ENCODE peak calls at places on chromosomes 12 and 14, in ten cellular contexts. One of them, this sample, is unnamed.

GRCh38 chr12:58249610-58250009 is 308.2 kb downstream of the ATP23 start:
- DNase-seq in progenitor cell of endocrine pancreas: no peak
- DNase-seq in SHP77 treated with DMSO at 0.1 percent for 48 hours: no peak
- DNase-seq in mucosa of gallbladder: no peak
- DNase-seq in CD4-positive, CD25-positive, alpha-beta regulatory T cell: no peak
- DNase-seq in heart right ventricle: peak
- DNase-seq in cardiac fibroblast: peak
- DNase-seq in right lobe of liver: no peak
- DNase-seq in fibroblast of lung: peak
- DNase-seq in effector memory CD4-positive, alpha-beta T cell: no peak
- DNase-seq in this sample: peak

GRCh38 chr14:46574976-46575375 is 76.6 kb downstream of the RPL10L start:
- DNase-seq in progenitor cell of endocrine pancreas: no peak
- DNase-seq in SHP77 treated with DMSO at 0.1 percent for 48 hours: no peak
- DNase-seq in mucosa of gallbladder: no peak
- DNase-seq in CD4-positive, CD25-positive, alpha-beta regulatory T cell: no peak
- DNase-seq in heart right ventricle: no peak
- DNase-seq in cardiac fibroblast: no peak
- DNase-seq in right lobe of liver: no peak
- DNase-seq in fibroblast of lung: no peak
- DNase-seq in effector memory CD4-positive, alpha-beta T cell: no peak
- DNase-seq in this sample: no peak

GRCh38 chr14:92897922-92898599 is 24.9 kb upstream of the CHGA start:
- DNase-seq in progenitor cell of endocrine pancreas: no peak
- DNase-seq in SHP77 treated with DMSO at 0.1 percent for 48 hours: no peak
- DNase-seq in mucosa of gallbladder: no peak
- DNase-seq in CD4-positive, CD25-positive, alpha-beta regulatory T cell: no peak
- DNase-seq in heart right ventricle: no peak
- DNase-seq in cardiac fibroblast: no peak
- DNase-seq in right lobe of liver: no peak
- DNase-seq in fibroblast of lung: no peak
- DNase-seq in effector memory CD4-positive, alpha-beta T cell: no peak
- DNase-seq in this sample: peak

GRCh38 chr12:114628199-114628598 is 55.8 kb downstream of the TBX3 start:
- DNase-seq in progenitor cell of endocrine pancreas: no peak
- DNase-seq in SHP77 treated with DMSO at 0.1 percent for 48 hours: no peak
- DNase-seq in mucosa of gallbladder: no peak
- DNase-seq in CD4-positive, CD25-positive, alpha-beta regulatory T cell: no peak
- DNase-seq in heart right ventricle: no peak
- DNase-seq in cardiac fibroblast: no peak
- DNase-seq in right lobe of liver: no peak
- DNase-seq in fibroblast of lung: no peak
- DNase-seq in effector memory CD4-positive, alpha-beta T cell: no peak
- DNase-seq in this sample: no peak

GRCh38 chr14:104436047-104436531 is 143.5 kb upstream of the C14orf180 start:
- DNase-seq in progenitor cell of endocrine pancreas: no peak
- DNase-seq in SHP77 treated with DMSO at 0.1 percent for 48 hours: peak
- DNase-seq in mucosa of gallbladder: peak
- DNase-seq in CD4-positive, CD25-positive, alpha-beta regulatory T cell: no peak
- DNase-seq in heart right ventricle: peak
- DNase-seq in cardiac fibroblast: peak
- DNase-seq in right lobe of liver: peak
- DNase-seq in fibroblast of lung: peak
- DNase-seq in effector memory CD4-positive, alpha-beta T cell: no peak
- DNase-seq in this sample: peak

GRCh38 chr12:111775205-111776193 is 8.8 kb downstream of the ALDH2 start:
- DNase-seq in progenitor cell of endocrine pancreas: no peak
- DNase-seq in SHP77 treated with DMSO at 0.1 percent for 48 hours: no peak
- DNase-seq in mucosa of gallbladder: peak
- DNase-seq in CD4-positive, CD25-positive, alpha-beta regulatory T cell: no peak
- DNase-seq in heart right ventricle: peak
- DNase-seq in cardiac fibroblast: peak
- DNase-seq in right lobe of liver: peak
- DNase-seq in fibroblast of lung: peak
- DNase-seq in effector memory CD4-positive, alpha-beta T cell: no peak
- DNase-seq in this sample: peak

GRCh38 chr14:77303417-77304156 is 17.1 kb downstream of the POMT2 start:
- DNase-seq in progenitor cell of endocrine pancreas: no peak
- DNase-seq in SHP77 treated with DMSO at 0.1 percent for 48 hours: peak
- DNase-seq in mucosa of gallbladder: peak
- DNase-seq in CD4-positive, CD25-positive, alpha-beta regulatory T cell: no peak
- DNase-seq in heart right ventricle: no peak
- DNase-seq in cardiac fibroblast: peak
- DNase-seq in right lobe of liver: no peak
- DNase-seq in fibroblast of lung: peak
- DNase-seq in effector memory CD4-positive, alpha-beta T cell: no peak
- DNase-seq in this sample: peak

GRCh38 chr14:101355284-101355683 is 206.0 kb upstream of the DIO3 start:
- DNase-seq in progenitor cell of endocrine pancreas: no peak
- DNase-seq in SHP77 treated with DMSO at 0.1 percent for 48 hours: no peak
- DNase-seq in mucosa of gallbladder: peak
- DNase-seq in CD4-positive, CD25-positive, alpha-beta regulatory T cell: no peak
- DNase-seq in heart right ventricle: no peak
- DNase-seq in cardiac fibroblast: no peak
- DNase-seq in right lobe of liver: no peak
- DNase-seq in fibroblast of lung: no peak
- DNase-seq in effector memory CD4-positive, alpha-beta T cell: no peak
- DNase-seq in this sample: no peak

GRCh38 chr12:116135209-116135930 is 142.1 kb downstream of the MED13L start:
- DNase-seq in progenitor cell of endocrine pancreas: no peak
- DNase-seq in SHP77 treated with DMSO at 0.1 percent for 48 hours: peak
- DNase-seq in mucosa of gallbladder: no peak
- DNase-seq in CD4-positive, CD25-positive, alpha-beta regulatory T cell: no peak
- DNase-seq in heart right ventricle: peak
- DNase-seq in cardiac fibroblast: peak
- DNase-seq in right lobe of liver: no peak
- DNase-seq in fibroblast of lung: peak
- DNase-seq in effector memory CD4-positive, alpha-beta T cell: no peak
- DNase-seq in this sample: peak

GRCh38 chr14:35277179-35277578 is 15.0 kb upstream of the PSMA6 start:
- DNase-seq in progenitor cell of endocrine pancreas: no peak
- DNase-seq in SHP77 treated with DMSO at 0.1 percent for 48 hours: no peak
- DNase-seq in mucosa of gallbladder: no peak
- DNase-seq in CD4-positive, CD25-positive, alpha-beta regulatory T cell: no peak
- DNase-seq in heart right ventricle: no peak
- DNase-seq in cardiac fibroblast: no peak
- DNase-seq in right lobe of liver: no peak
- DNase-seq in fibroblast of lung: no peak
- DNase-seq in effector memory CD4-positive, alpha-beta T cell: no peak
- DNase-seq in this sample: no peak

GRCh38 chr14:37037636-37038387 is 134.6 kb downstream of the SLC25A21 start:
- DNase-seq in progenitor cell of endocrine pancreas: no peak
- DNase-seq in SHP77 treated with DMSO at 0.1 percent for 48 hours: no peak
- DNase-seq in mucosa of gallbladder: no peak
- DNase-seq in CD4-positive, CD25-positive, alpha-beta regulatory T cell: no peak
- DNase-seq in heart right ventricle: no peak
- DNase-seq in cardiac fibroblast: no peak
- DNase-seq in right lobe of liver: no peak
- DNase-seq in fibroblast of lung: no peak
- DNase-seq in effector memory CD4-positive, alpha-beta T cell: no peak
- DNase-seq in this sample: peak

GRCh38 chr12:49059385-49060232 is 985 bp downstream of the KMT2D start:
- DNase-seq in progenitor cell of endocrine pancreas: peak
- DNase-seq in SHP77 treated with DMSO at 0.1 percent for 48 hours: no peak
- DNase-seq in mucosa of gallbladder: no peak
- DNase-seq in CD4-positive, CD25-positive, alpha-beta regulatory T cell: no peak
- DNase-seq in heart right ventricle: no peak
- DNase-seq in cardiac fibroblast: peak
- DNase-seq in right lobe of liver: peak
- DNase-seq in fibroblast of lung: peak
- DNase-seq in effector memory CD4-positive, alpha-beta T cell: no peak
- DNase-seq in this sample: no peak

GRCh38 chr12:39178837-39179236 is 264.1 kb downstream of the KIF21A start:
- DNase-seq in progenitor cell of endocrine pancreas: no peak
- DNase-seq in SHP77 treated with DMSO at 0.1 percent for 48 hours: no peak
- DNase-seq in mucosa of gallbladder: no peak
- DNase-seq in CD4-positive, CD25-positive, alpha-beta regulatory T cell: no peak
- DNase-seq in heart right ventricle: no peak
- DNase-seq in cardiac fibroblast: no peak
- DNase-seq in right lobe of liver: no peak
- DNase-seq in fibroblast of lung: no peak
- DNase-seq in effector memory CD4-positive, alpha-beta T cell: no peak
- DNase-seq in this sample: no peak

GRCh38 chr14:103404920-103405319 is 19.7 kb downstream of the MARK3 start:
- DNase-seq in progenitor cell of endocrine pancreas: no peak
- DNase-seq in SHP77 treated with DMSO at 0.1 percent for 48 hours: no peak
- DNase-seq in mucosa of gallbladder: peak
- DNase-seq in CD4-positive, CD25-positive, alpha-beta regulatory T cell: no peak
- DNase-seq in heart right ventricle: peak
- DNase-seq in cardiac fibroblast: peak
- DNase-seq in right lobe of liver: no peak
- DNase-seq in fibroblast of lung: no peak
- DNase-seq in effector memory CD4-positive, alpha-beta T cell: no peak
- DNase-seq in this sample: no peak

GRCh38 chr14:52551696-52552062 is 626 bp downstream of the TXNDC16 start:
- DNase-seq in progenitor cell of endocrine pancreas: no peak
- DNase-seq in SHP77 treated with DMSO at 0.1 percent for 48 hours: peak
- DNase-seq in mucosa of gallbladder: peak
- DNase-seq in CD4-positive, CD25-positive, alpha-beta regulatory T cell: no peak
- DNase-seq in heart right ventricle: no peak
- DNase-seq in cardiac fibroblast: peak
- DNase-seq in right lobe of liver: no peak
- DNase-seq in fibroblast of lung: peak
- DNase-seq in effector memory CD4-positive, alpha-beta T cell: no peak
- DNase-seq in this sample: peak

GRCh38 chr14:52075371-52075770 is 6.5 kb upstream of the NID2 start:
- DNase-seq in progenitor cell of endocrine pancreas: no peak
- DNase-seq in SHP77 treated with DMSO at 0.1 percent for 48 hours: no peak
- DNase-seq in mucosa of gallbladder: no peak
- DNase-seq in CD4-positive, CD25-positive, alpha-beta regulatory T cell: no peak
- DNase-seq in heart right ventricle: no peak
- DNase-seq in cardiac fibroblast: no peak
- DNase-seq in right lobe of liver: no peak
- DNase-seq in fibroblast of lung: no peak
- DNase-seq in effector memory CD4-positive, alpha-beta T cell: no peak
- DNase-seq in this sample: no peak

GRCh38 chr12:105214670-105215375 is 21.2 kb downstream of the APPL2 start:
- DNase-seq in progenitor cell of endocrine pancreas: no peak
- DNase-seq in SHP77 treated with DMSO at 0.1 percent for 48 hours: no peak
- DNase-seq in mucosa of gallbladder: peak
- DNase-seq in CD4-positive, CD25-positive, alpha-beta regulatory T cell: no peak
- DNase-seq in heart right ventricle: no peak
- DNase-seq in cardiac fibroblast: peak
- DNase-seq in right lobe of liver: peak
- DNase-seq in fibroblast of lung: no peak
- DNase-seq in effector memory CD4-positive, alpha-beta T cell: no peak
- DNase-seq in this sample: no peak

GRCh38 chr12:57940052-57940914 is 1.1 kb upstream of the ATP23 start:
- DNase-seq in progenitor cell of endocrine pancreas: no peak
- DNase-seq in SHP77 treated with DMSO at 0.1 percent for 48 hours: peak
- DNase-seq in mucosa of gallbladder: no peak
- DNase-seq in CD4-positive, CD25-positive, alpha-beta regulatory T cell: no peak
- DNase-seq in heart right ventricle: no peak
- DNase-seq in cardiac fibroblast: no peak
- DNase-seq in right lobe of liver: no peak
- DNase-seq in fibroblast of lung: no peak
- DNase-seq in effector memory CD4-positive, alpha-beta T cell: no peak
- DNase-seq in this sample: no peak

GRCh38 chr12:124002021-124002640 is 29.1 kb downstream of the ZNF664 start:
- DNase-seq in progenitor cell of endocrine pancreas: no peak
- DNase-seq in SHP77 treated with DMSO at 0.1 percent for 48 hours: no peak
- DNase-seq in mucosa of gallbladder: no peak
- DNase-seq in CD4-positive, CD25-positive, alpha-beta regulatory T cell: no peak
- DNase-seq in heart right ventricle: no peak
- DNase-seq in cardiac fibroblast: peak
- DNase-seq in right lobe of liver: no peak
- DNase-seq in fibroblast of lung: peak
- DNase-seq in effector memory CD4-positive, alpha-beta T cell: no peak
- DNase-seq in this sample: peak

GRCh38 chr14:74909501-74909900 is 13.6 kb downstream of the RPS6KL1 start:
- DNase-seq in progenitor cell of endocrine pancreas: no peak
- DNase-seq in SHP77 treated with DMSO at 0.1 percent for 48 hours: no peak
- DNase-seq in mucosa of gallbladder: no peak
- DNase-seq in CD4-positive, CD25-positive, alpha-beta regulatory T cell: no peak
- DNase-seq in heart right ventricle: no peak
- DNase-seq in cardiac fibroblast: no peak
- DNase-seq in right lobe of liver: no peak
- DNase-seq in fibroblast of lung: no peak
- DNase-seq in effector memory CD4-positive, alpha-beta T cell: no peak
- DNase-seq in this sample: no peak